ENCODE peak calls at places on chromosomes 16 and 17, in seven cellular contexts. One of them, this sample, is unnamed. For H3K27me3, the result is how much of the 10 kb centered on the place peaks cover.

GRCh38 chr16:85291302-85292148 is 179.3 kb upstream of the CIBAR2 start:
- DNase-seq in lung: peak
- DNase-seq in suprapubic skin: no peak
- DNase-seq in cardiac muscle cell: no peak
- DNase-seq in HCT116: no peak
- DNase-seq in left lung: peak
- DNase-seq in mammary epithelial cell: no peak
- DNase-seq in this sample: no peak

GRCh38 chr17:40427002-40427491 is 9.4 kb upstream of the TOP2A start:
- DNase-seq in lung: no peak
- DNase-seq in suprapubic skin: peak
- DNase-seq in cardiac muscle cell: no peak
- DNase-seq in HCT116: no peak
- DNase-seq in left lung: peak
- DNase-seq in mammary epithelial cell: no peak
- DNase-seq in this sample: no peak

GRCh38 chr16:86494565-86495356 is 15.6 kb upstream of the FOXF1 start:
- DNase-seq in lung: no peak
- DNase-seq in suprapubic skin: no peak
- DNase-seq in cardiac muscle cell: no peak
- DNase-seq in HCT116: no peak
- DNase-seq in left lung: no peak
- DNase-seq in mammary epithelial cell: no peak
- DNase-seq in this sample: no peak

GRCh38 chr16:51383909-51384308 is 232.8 kb upstream of the SALL1 start:
- DNase-seq in lung: no peak
- DNase-seq in suprapubic skin: no peak
- DNase-seq in cardiac muscle cell: no peak
- DNase-seq in HCT116: no peak
- DNase-seq in left lung: no peak
- DNase-seq in mammary epithelial cell: peak
- DNase-seq in this sample: no peak

GRCh38 chr16:50381679-50382440 is 13.1 kb upstream of the BRD7 start:
- DNase-seq in lung: no peak
- DNase-seq in suprapubic skin: no peak
- DNase-seq in cardiac muscle cell: no peak
- DNase-seq in HCT116: no peak
- DNase-seq in left lung: no peak
- DNase-seq in mammary epithelial cell: no peak
- DNase-seq in this sample: no peak

GRCh38 chr16:20676268-20676828 is 21.1 kb downstream of the ACSM1 start:
- DNase-seq in lung: no peak
- DNase-seq in suprapubic skin: no peak
- DNase-seq in cardiac muscle cell: no peak
- DNase-seq in HCT116: no peak
- DNase-seq in left lung: no peak
- DNase-seq in mammary epithelial cell: peak
- DNase-seq in this sample: no peak

GRCh38 chr16:84183911-84184310 is 2.9 kb downstream of the TAF1C start:
- DNase-seq in lung: no peak
- DNase-seq in suprapubic skin: no peak
- DNase-seq in cardiac muscle cell: no peak
- DNase-seq in HCT116: no peak
- DNase-seq in left lung: no peak
- DNase-seq in mammary epithelial cell: no peak
- DNase-seq in this sample: no peak

GRCh38 chr16:48231675-48232214 is 12.4 kb upstream of the LONP2 start:
- DNase-seq in lung: no peak
- DNase-seq in suprapubic skin: no peak
- DNase-seq in cardiac muscle cell: peak
- DNase-seq in HCT116: peak
- DNase-seq in left lung: no peak
- DNase-seq in mammary epithelial cell: peak
- DNase-seq in this sample: no peak

GRCh38 chr17:8856869-8857575 is 10.5 kb downstream of the PIK3R6 start:
- DNase-seq in lung: no peak
- DNase-seq in suprapubic skin: peak
- DNase-seq in cardiac muscle cell: no peak
- DNase-seq in HCT116: no peak
- DNase-seq in left lung: no peak
- DNase-seq in mammary epithelial cell: no peak
- DNase-seq in this sample: no peak

GRCh38 chr16:57667526-57668258 is 414 bp upstream of the ADGRG3 start:
- DNase-seq in lung: peak
- DNase-seq in suprapubic skin: no peak
- DNase-seq in cardiac muscle cell: no peak
- DNase-seq in HCT116: no peak
- DNase-seq in left lung: peak
- DNase-seq in mammary epithelial cell: no peak
- DNase-seq in this sample: no peak

GRCh38 chr16:68270353-68270752 is 6.0 kb downstream of the SLC7A6 start:
- DNase-seq in lung: no peak
- DNase-seq in suprapubic skin: no peak
- DNase-seq in cardiac muscle cell: no peak
- DNase-seq in HCT116: no peak
- DNase-seq in left lung: no peak
- DNase-seq in mammary epithelial cell: no peak
- DNase-seq in this sample: no peak

GRCh38 chr17:1726626-1727257 is 2.2 kb downstream of the WDR81 start:
- DNase-seq in lung: no peak
- DNase-seq in suprapubic skin: no peak
- DNase-seq in cardiac muscle cell: no peak
- DNase-seq in HCT116: no peak
- DNase-seq in left lung: no peak
- DNase-seq in mammary epithelial cell: no peak
- DNase-seq in this sample: no peak

GRCh38 chr17:199806-200603 is 18.6 kb upstream of the DOC2B start:
- DNase-seq in lung: no peak
- DNase-seq in suprapubic skin: no peak
- DNase-seq in cardiac muscle cell: no peak
- DNase-seq in HCT116: no peak
- DNase-seq in left lung: no peak
- DNase-seq in mammary epithelial cell: peak
- DNase-seq in this sample: no peak

GRCh38 chr17:57458718-57459285 is 202.5 kb downstream of the MSI2 start:
- DNase-seq in lung: no peak
- DNase-seq in suprapubic skin: no peak
- DNase-seq in cardiac muscle cell: no peak
- DNase-seq in HCT116: no peak
- DNase-seq in left lung: no peak
- DNase-seq in mammary epithelial cell: no peak
- DNase-seq in this sample: no peak

GRCh38 chr16:49012961-49013726 is 268.5 kb downstream of the CBLN1 start:
- DNase-seq in lung: peak
- DNase-seq in suprapubic skin: no peak
- DNase-seq in cardiac muscle cell: no peak
- DNase-seq in HCT116: no peak
- DNase-seq in left lung: no peak
- DNase-seq in mammary epithelial cell: no peak
- DNase-seq in this sample: no peak

GRCh38 chr16:27267037-27267677 is 1.4 kb downstream of the NSMCE1 start:
- DNase-seq in lung: no peak
- DNase-seq in suprapubic skin: no peak
- DNase-seq in cardiac muscle cell: no peak
- DNase-seq in HCT116: no peak
- DNase-seq in left lung: no peak
- DNase-seq in mammary epithelial cell: no peak
- DNase-seq in this sample: no peak

GRCh38 chr16:58027341-58028167 is 2.0 kb downstream of the MMP15 start:
- DNase-seq in lung: peak
- DNase-seq in suprapubic skin: no peak
- DNase-seq in cardiac muscle cell: peak
- DNase-seq in HCT116: peak
- DNase-seq in left lung: peak
- DNase-seq in mammary epithelial cell: peak
- DNase-seq in this sample: no peak

GRCh38 chr16:7366041-7366440 is 33.4 kb downstream of the RBFOX1 start:
- DNase-seq in lung: no peak
- DNase-seq in suprapubic skin: no peak
- DNase-seq in cardiac muscle cell: no peak
- DNase-seq in HCT116: no peak
- DNase-seq in left lung: no peak
- DNase-seq in mammary epithelial cell: no peak
- DNase-seq in this sample: no peak

DNA sequence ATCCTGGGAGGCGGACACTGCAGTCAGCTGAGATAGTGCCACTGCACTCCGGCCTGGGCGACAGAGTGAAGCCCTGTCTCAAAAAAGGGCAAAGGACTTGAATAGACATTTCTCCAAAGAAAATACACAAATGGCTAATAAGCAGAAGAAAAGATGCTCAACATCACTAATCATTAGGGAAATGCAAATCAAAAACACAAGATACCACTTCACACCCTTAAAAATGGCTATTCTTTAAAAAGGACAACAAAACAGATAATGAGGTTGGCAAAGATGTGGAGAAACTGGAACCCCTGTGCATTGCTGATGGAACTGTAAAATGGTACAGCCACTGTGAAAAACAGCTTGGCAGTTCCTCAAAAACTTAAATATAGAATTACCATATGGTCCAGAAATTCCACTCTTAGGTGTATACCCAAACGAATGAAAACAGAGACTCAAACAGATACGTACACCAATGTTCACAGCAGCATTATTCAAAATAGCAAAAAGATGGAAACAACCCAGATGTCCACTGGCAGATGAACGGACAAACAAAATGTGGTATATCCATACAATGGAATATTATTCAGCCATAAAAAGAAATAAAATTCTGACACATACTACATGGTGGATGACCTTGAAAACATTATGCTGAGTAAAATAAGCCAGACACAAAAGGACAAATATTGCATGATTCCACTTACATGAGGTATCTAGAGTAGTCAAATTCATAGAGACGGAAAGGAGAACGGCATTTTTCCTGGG is 35.5 kb downstream of the BRIP1 start:
- DNase-seq in lung: no peak
- DNase-seq in suprapubic skin: no peak
- DNase-seq in cardiac muscle cell: no peak
- DNase-seq in HCT116: no peak
- DNase-seq in left lung: no peak
- DNase-seq in mammary epithelial cell: no peak
- DNase-seq in this sample: no peak
- H3K27me3 ChIP-seq in lung: under half
- H3K27me3 ChIP-seq in suprapubic skin: under half
- H3K27me3 ChIP-seq in cardiac muscle cell: under half
- H3K27me3 ChIP-seq in HCT116: under half
- H3K27me3 ChIP-seq in left lung: under half
- H3K27me3 ChIP-seq in mammary epithelial cell: under half
- H3K27me3 ChIP-seq in this sample: under half

GRCh38 chr17:47621293-47622178 is 28.2 kb upstream of the KPNB1 start:
- DNase-seq in lung: no peak
- DNase-seq in suprapubic skin: no peak
- DNase-seq in cardiac muscle cell: peak
- DNase-seq in HCT116: peak
- DNase-seq in left lung: peak
- DNase-seq in mammary epithelial cell: peak
- DNase-seq in this sample: no peak
- TF ChIP-seq CTCF in lung: no peak
- TF ChIP-seq CTCF in suprapubic skin: no peak
- TF ChIP-seq CTCF in cardiac muscle cell: peak
- TF ChIP-seq CTCF in HCT116: peak
- TF ChIP-seq CTCF in left lung: no peak
- TF ChIP-seq CTCF in mammary epithelial cell: no peak
- TF ChIP-seq CTCF in this sample: no peak

GRCh38 chr17:77251622-77252021 is 110.9 kb downstream of the SEC14L1 start:
- DNase-seq in lung: no peak
- DNase-seq in suprapubic skin: no peak
- DNase-seq in cardiac muscle cell: no peak
- DNase-seq in HCT116: no peak
- DNase-seq in left lung: no peak
- DNase-seq in mammary epithelial cell: no peak
- DNase-seq in this sample: no peak
- H3K27me3 ChIP-seq in lung: under half
- H3K27me3 ChIP-seq in suprapubic skin: under half
- H3K27me3 ChIP-seq in cardiac muscle cell: under half
- H3K27me3 ChIP-seq in HCT116: under half
- H3K27me3 ChIP-seq in left lung: under half
- H3K27me3 ChIP-seq in mammary epithelial cell: under half
- H3K27me3 ChIP-seq in this sample: under half

GRCh38 chr17:75601057-75601987 is 13.7 kb downstream of the MYO15B start:
- DNase-seq in lung: peak
- DNase-seq in suprapubic skin: no peak
- DNase-seq in cardiac muscle cell: peak
- DNase-seq in HCT116: peak
- DNase-seq in left lung: no peak
- DNase-seq in mammary epithelial cell: peak
- DNase-seq in this sample: peak
- TF ChIP-seq CTCF in lung: peak
- TF ChIP-seq CTCF in suprapubic skin: peak
- TF ChIP-seq CTCF in cardiac muscle cell: peak
- TF ChIP-seq CTCF in HCT116: peak
- TF ChIP-seq CTCF in left lung: peak
- TF ChIP-seq CTCF in mammary epithelial cell: peak
- TF ChIP-seq CTCF in this sample: peak

GRCh38 chr17:81526662-81527571 is 1.3 kb upstream of the FSCN2 start:
- DNase-seq in lung: no peak
- DNase-seq in suprapubic skin: no peak
- DNase-seq in cardiac muscle cell: no peak
- DNase-seq in HCT116: no peak
- DNase-seq in left lung: no peak
- DNase-seq in mammary epithelial cell: no peak
- DNase-seq in this sample: no peak
- H3K27me3 ChIP-seq in lung: under half
- H3K27me3 ChIP-seq in suprapubic skin: under half
- H3K27me3 ChIP-seq in cardiac muscle cell: under half
- H3K27me3 ChIP-seq in HCT116: under half
- H3K27me3 ChIP-seq in left lung: under half
- H3K27me3 ChIP-seq in mammary epithelial cell: under half
- H3K27me3 ChIP-seq in this sample: under half

GRCh38 chr16:29995330-29995910 is at the start of gene HIRIP3:
- DNase-seq in lung: peak
- DNase-seq in suprapubic skin: peak
- DNase-seq in cardiac muscle cell: peak
- DNase-seq in HCT116: peak
- DNase-seq in left lung: peak
- DNase-seq in mammary epithelial cell: peak
- DNase-seq in this sample: peak

GRCh38 chr16:29995911-29996772 is at the start of gene INO80E:
- DNase-seq in lung: peak
- DNase-seq in suprapubic skin: peak
- DNase-seq in cardiac muscle cell: peak
- DNase-seq in HCT116: peak
- DNase-seq in left lung: peak
- DNase-seq in mammary epithelial cell: peak
- DNase-seq in this sample: peak

GRCh38 chr16:29993903-29994612 is 1.4 kb downstream of the HIRIP3 start:
- DNase-seq in lung: no peak
- DNase-seq in suprapubic skin: no peak
- DNase-seq in cardiac muscle cell: no peak
- DNase-seq in HCT116: no peak
- DNase-seq in left lung: no peak
- DNase-seq in mammary epithelial cell: no peak
- DNase-seq in this sample: no peak

GRCh38 chr16:29993191-29993902 is 2.1 kb downstream of the HIRIP3 start:
- DNase-seq in lung: no peak
- DNase-seq in suprapubic skin: no peak
- DNase-seq in cardiac muscle cell: no peak
- DNase-seq in HCT116: no peak
- DNase-seq in left lung: no peak
- DNase-seq in mammary epithelial cell: no peak
- DNase-seq in this sample: no peak

GRCh38 chr16:29994613-29995329 is 646 bp downstream of the HIRIP3 start:
- DNase-seq in lung: peak
- DNase-seq in suprapubic skin: no peak
- DNase-seq in cardiac muscle cell: no peak
- DNase-seq in HCT116: no peak
- DNase-seq in left lung: no peak
- DNase-seq in mammary epithelial cell: peak
- DNase-seq in this sample: no peak
- TF ChIP-seq CTCF in lung: no peak
- TF ChIP-seq CTCF in suprapubic skin: no peak
- TF ChIP-seq CTCF in cardiac muscle cell: no peak
- TF ChIP-seq CTCF in HCT116: no peak
- TF ChIP-seq CTCF in left lung: no peak
- TF ChIP-seq CTCF in mammary epithelial cell: no peak
- TF ChIP-seq CTCF in this sample: no peak